ENCODE peak calls at places on chromosome 7, in nine cellular contexts. E is activated naive CD8-positive, alpha-beta T cell treated with anti-CD3 and anti-CD28 coated beads for 36 hours; I is cardiac fibroblast; R is cardiac muscle cell; O is RCC 7860; W is left ventricle myocardium inferior; F is renal cortical epithelial cell; D is progenitor cell of endocrine pancreas; M is activated T-helper 1 cell treated with Interleukin-2 at 50 U/mL for 16 hours. K is an unnamed sample.

GRCh38 chr7:103985565-103986126 is 3.8 kb downstream of the RELN start:
- DNase-seq in R (no peak), O (no peak), E (no peak), I (no peak), M (no peak), W (no peak), F (no peak), D (no peak), K (no peak)

GRCh38 chr7:78912781-78913180 is 540.7 kb downstream of the MAGI2 start:
- DNase-seq in M (no peak), I (peak; percentile 2), O (no peak), E (no peak), R (no peak), D (no peak), F (no peak), W (no peak), K (no peak)

GRCh38 chr7:28853150-28853549 is 105.0 kb downstream of the TRIL start:
- DNase-seq in M (no peak), F (peak; percentile 30), O (no peak), W (no peak), I (no peak), R (no peak), D (no peak), E (no peak), K (no peak)

GRCh38 chr7:6251653-6252052 is 20.8 kb downstream of the CYTH3 start:
- DNase-seq in O (no peak), R (no peak), E (no peak), W (no peak), I (peak; percentile 49), D (no peak), F (no peak), M (no peak), K (no peak)

GRCh38 chr7:99422625-99423024 is 13.9 kb downstream of the BUD31 start:
- DNase-seq in E (no peak), D (no peak), R (no peak), M (no peak), F (no peak), W (no peak), O (no peak), I (no peak), K (no peak)

GRCh38 chr7:16753932-16754571 is 497 bp downstream of the TSPAN13 start:
- DNase-seq in F (no peak), I (peak; percentile 33), O (no peak), W (peak; percentile 33), E (no peak), R (peak; percentile 81), M (no peak), D (peak; percentile 52), K (peak; percentile 83)

GRCh38 chr7:124996778-124997177 is 67.2 kb upstream of the POT1 start:
- DNase-seq in F (peak; percentile 18), D (no peak), E (no peak), W (no peak), R (no peak), I (peak; percentile 49), O (no peak), M (no peak), K (no peak)

GRCh38 chr7:146115665-146116451 is 743 bp upstream of the CNTNAP2 start:
- DNase-seq in D (peak; percentile 88), E (peak; percentile 37), F (peak; percentile 7), M (no peak), W (peak; percentile 61), I (peak; percentile 41), R (peak; percentile 94), O (no peak), K (peak; percentile 87)

GRCh38 chr7:77651544-77652162 is 44.6 kb upstream of the RSBN1L start:
- DNase-seq in W (no peak), D (no peak), I (peak; percentile 62), F (peak; percentile 29), M (no peak), R (peak; percentile 50), O (peak; percentile 22), E (no peak), K (no peak)

GRCh38 chr7:140022582-140023211 is 40.1 kb downstream of the PARP12 start:
- DNase-seq in I (peak; percentile 49), M (no peak), W (no peak), O (no peak), D (no peak), E (no peak), R (no peak), F (no peak), K (no peak)

GRCh38 chr7:77696057-77696642 is at the start of gene RSBN1L:
- DNase-seq in D (peak; percentile 98), O (peak; percentile 98), I (peak; percentile 97), E (peak; percentile 99), M (peak; percentile 96), R (peak; percentile 99), F (peak; percentile 94), W (peak; percentile 99), K (peak; percentile 99)

GRCh38 chr7:117085769-117086463 is 132.6 kb downstream of the ST7 start:
- DNase-seq in E (no peak), F (peak; percentile 71), W (no peak), D (no peak), R (no peak), I (peak; percentile 69), O (peak; percentile 50), M (no peak), K (no peak)

GRCh38 chr7:42876182-42877068 is 35.4 kb downstream of the C7orf25 start:
- DNase-seq in M (no peak), E (peak; percentile 57), R (peak; percentile 73), F (peak; percentile 62), O (peak; percentile 41), W (no peak), I (peak; percentile 74), D (peak; percentile 49), K (peak; percentile 71)

GRCh38 chr7:2048531-2048930 is 184.2 kb downstream of the MAD1L1 start:
- DNase-seq in O (no peak), W (no peak), E (no peak), I (no peak), M (no peak), R (no peak), F (no peak), D (no peak), K (no peak)

GRCh38 chr7:43785425-43785824 is 26.9 kb downstream of the BLVRA start:
- DNase-seq in R (no peak), O (peak; percentile 89), F (peak; percentile 91), I (peak; percentile 94), E (no peak), M (no peak), W (no peak), D (no peak), K (no peak)

GRCh38 chr7:69776611-69777010 is 178.3 kb downstream of the AUTS2 start:
- DNase-seq in F (no peak), E (no peak), R (no peak), W (no peak), I (peak; percentile 20), M (no peak), D (no peak), O (no peak), K (no peak)

GRCh38 chr7:155009570-155010157 is 6.7 kb upstream of the PAXIP1 start:
- DNase-seq in M (no peak), W (no peak), R (no peak), I (peak; percentile 19), O (no peak), D (no peak), F (peak; percentile 7), E (peak; percentile 5), K (no peak)

GRCh38 chr7:28988818-28989595 is 30.9 kb upstream of the TRIL start:
- DNase-seq in R (no peak), M (no peak), F (peak; percentile 85), I (peak; percentile 98), D (no peak), O (no peak), E (no peak), W (no peak), K (no peak)

GRCh38 chr7:70923086-70923845 is 208.7 kb upstream of the GALNT17 start:
- DNase-seq in O (no peak), F (no peak), E (no peak), R (no peak), M (no peak), D (no peak), I (no peak), W (no peak), K (no peak)

GRCh38 chr7:143499246-143499645 is 21.6 kb downstream of the TAS2R41 start:
- DNase-seq in I (peak; percentile 69), W (no peak), F (no peak), E (no peak), D (no peak), R (no peak), O (no peak), M (no peak), K (no peak)

GRCh38 chr7:10939237-10939910 is 34.3 kb upstream of the PHF14 start:
- DNase-seq in I (no peak), M (no peak), F (no peak), O (no peak), R (no peak), E (peak; percentile 1), W (no peak), D (no peak), K (no peak)

GRCh38 chr7:159158888-159159405 is 14.3 kb upstream of the VIPR2 start:
- DNase-seq in W (no peak), E (no peak), D (no peak), I (no peak), R (no peak), F (no peak), O (no peak), M (no peak), K (no peak)

GRCh38 chr7:87339373-87339897 is 6.0 kb upstream of the CROT start:
- DNase-seq in R (no peak), W (no peak), F (no peak), D (no peak), O (no peak), I (no peak), E (no peak), M (no peak), K (no peak)

GRCh38 chr7:30974605-30975256 is 11.0 kb downstream of the GHRHR start:
- DNase-seq in M (no peak), D (peak; percentile 56), O (peak; percentile 47), W (peak; percentile 46), F (peak; percentile 67), I (peak; percentile 68), E (peak; percentile 63), R (peak; percentile 85), K (peak; percentile 60)

GRCh38 chr7:8295638-8296361 is 33.8 kb upstream of the ICA1 start:
- DNase-seq in E (peak; percentile 10), O (peak; percentile 70), R (peak; percentile 88), I (peak; percentile 91), D (peak; percentile 21), F (peak; percentile 90), W (no peak), M (no peak), K (no peak)

GRCh38 chr7:116552616-116553015 is 27.8 kb downstream of the CAV1 start:
- DNase-seq in R (no peak), I (peak; percentile 67), E (no peak), M (no peak), W (no peak), O (peak; percentile 68), D (no peak), F (peak; percentile 46), K (no peak)

GRCh38 chr7:50595538-50596102 is 30.4 kb upstream of the DDC start:
- DNase-seq in F (peak; percentile 19), D (no peak), R (peak; percentile 33), M (no peak), W (no peak), E (no peak), O (no peak), I (peak; percentile 68), K (peak; percentile 36)

GRCh38 chr7:102418603-102419002 is 14.8 kb upstream of the ORAI2 start:
- DNase-seq in I (no peak), E (no peak), D (no peak), R (no peak), W (no peak), M (no peak), F (no peak), O (no peak), K (no peak)

GRCh38 chr7:68470836-68471235 is 1127.4 kb upstream of the AUTS2 start:
- DNase-seq in E (no peak), O (no peak), F (no peak), R (no peak), D (no peak), W (no peak), I (no peak), M (no peak), K (no peak)

GRCh38 chr7:92742186-92742585 is 94.2 kb downstream of the CDK6 start:
- DNase-seq in O (peak; percentile 3), M (no peak), R (no peak), E (no peak), D (no peak), I (no peak), W (no peak), F (no peak), K (no peak)

K was measured in glutamatergic neuron.